ENCODE peak calls at places on chromosome 16, in nine cellular contexts. I is stimulated activated CD4-positive, alpha-beta T cell treated with anti-CD3 and anti-CD28 coated beads, Interleukin-12 subunit alpha, Interleukin-12 subunit beta, amount 100 ng/mL, for 4 hours; U is skeletal muscle cell; J is effector memory CD8-positive, alpha-beta T cell; O is GM23248; R is kidney tubule cell; V is activated naive CD4-positive, alpha-beta T cell treated with anti-CD3 and anti-CD28 coated beads, Interleukin-2, amount 50 U/mL, for 72 hours; Y is activated CD4-positive, CD25-positive, alpha-beta regulatory T cell treated with anti-CD3 and anti-CD28 coated beads, Interleukin-2, amount 50 U/mL, for 72 hours; S is neural crest cell. G is an unnamed sample.

GRCh38 chr16:72752004-72752695 is 295.8 kb downstream of the ZFHX3 start:
- DNase-seq in I (no peak), U (no peak), J (no peak), O (no peak), R (no peak), V (no peak), Y (no peak), S (no peak), G (no peak)

GRCh38 chr16:72637306-72637705 is 410.6 kb downstream of the ZFHX3 start:
- DNase-seq in I (no peak), U (peak), J (no peak), O (peak), R (peak), V (no peak), Y (no peak), S (no peak), G (peak)

GRCh38 chr16:17283022-17283421 is 187.7 kb downstream of the XYLT1 start:
- DNase-seq in I (no peak), U (no peak), J (no peak), O (no peak), R (no peak), V (no peak), Y (no peak), S (no peak), G (no peak)

GRCh38 chr16:17382514-17382913 is 88.2 kb downstream of the XYLT1 start:
- DNase-seq in I (no peak), U (no peak), J (no peak), O (no peak), R (no peak), V (no peak), Y (no peak), S (no peak), G (no peak)

GRCh38 chr16:67277999-67278772 is 1.1 kb upstream of the PLEKHG4 start:
- DNase-seq in I (no peak), U (peak), J (no peak), O (peak), R (peak), V (no peak), Y (peak), S (no peak), G (peak)

GRCh38 chr16:79339863-79340262 is 260.7 kb downstream of the MAF start:
- DNase-seq in I (no peak), U (no peak), J (no peak), O (no peak), R (no peak), V (no peak), Y (no peak), S (no peak), G (no peak)

GRCh38 chr16:3656491-3657468 is 2.3 kb downstream of the DNASE1 start:
- DNase-seq in I (peak), U (no peak), J (no peak), O (peak), R (peak), V (no peak), Y (no peak), S (no peak), G (no peak)

GRCh38 chr16:1351215-1351581 is 480 bp downstream of the TSR3 start:
- DNase-seq in I (no peak), U (no peak), J (no peak), O (peak), R (no peak), V (no peak), Y (no peak), S (no peak), G (no peak)

GRCh38 chr16:88747588-88748301 is 37.3 kb downstream of the PIEZO1 start:
- DNase-seq in I (no peak), U (no peak), J (no peak), O (no peak), R (peak), V (no peak), Y (no peak), S (no peak), G (no peak)

GRCh38 chr16:53510704-53511070 is 7.7 kb upstream of the AKTIP start:
- DNase-seq in I (no peak), U (no peak), J (no peak), O (no peak), R (no peak), V (no peak), Y (no peak), S (no peak), G (no peak)

GRCh38 chr16:47972246-47972985 is 183.4 kb downstream of the ABCC12 start:
- DNase-seq in I (no peak), U (no peak), J (no peak), O (no peak), R (no peak), V (no peak), Y (no peak), S (no peak), G (no peak)

GRCh38 chr16:77842468-77842867 is 54.1 kb downstream of the VAT1L start:
- DNase-seq in I (no peak), U (no peak), J (no peak), O (no peak), R (no peak), V (no peak), Y (no peak), S (no peak), G (no peak)

GRCh38 chr16:84357191-84357651 is 11.1 kb upstream of the ATP2C2 start:
- DNase-seq in I (no peak), U (no peak), J (no peak), O (peak), R (peak), V (peak), Y (no peak), S (no peak), G (no peak)

GRCh38 chr16:35752012-35752772 is 2292.8 kb downstream of the TP53TG3F start:
- DNase-seq in I (no peak), U (no peak), J (no peak), O (no peak), R (no peak), V (no peak), Y (no peak), S (no peak), G (no peak)

GRCh38 chr16:30018731-30019158 is 4.3 kb upstream of the C16orf92 start:
- DNase-seq in I (no peak), U (peak), J (no peak), O (no peak), R (peak), V (no peak), Y (no peak), S (no peak), G (no peak)

GRCh38 chr16:976389-976931 is 5.1 kb upstream of the SOX8 start:
- DNase-seq in I (peak), U (no peak), J (no peak), O (no peak), R (no peak), V (no peak), Y (no peak), S (no peak), G (no peak)

GRCh38 chr16:68190745-68191510 is 45.0 kb downstream of the ESRP2 start:
- DNase-seq in I (no peak), U (no peak), J (no peak), O (peak), R (no peak), V (no peak), Y (no peak), S (no peak), G (no peak)

GRCh38 chr16:81558444-81559175 is 114.0 kb downstream of the CMIP start:
- DNase-seq in I (no peak), U (no peak), J (no peak), O (no peak), R (peak), V (no peak), Y (no peak), S (no peak), G (no peak)

GRCh38 chr16:14194706-14195105 is 123.6 kb downstream of the MRTFB start:
- DNase-seq in I (no peak), U (no peak), J (no peak), O (no peak), R (no peak), V (no peak), Y (no peak), S (no peak), G (no peak)

GRCh38 chr16:69917739-69918138 is 33.4 kb upstream of the CLEC18A start:
- DNase-seq in I (no peak), U (peak), J (no peak), O (peak), R (peak), V (no peak), Y (no peak), S (no peak), G (peak)

GRCh38 chr16:495127-495748 is 32.3 kb upstream of the CAPN15 start:
- DNase-seq in I (peak), U (no peak), J (no peak), O (peak), R (peak), V (no peak), Y (no peak), S (no peak), G (no peak)

GRCh38 chr16:81128726-81129524 is 32.7 kb upstream of the GCSH start:
- DNase-seq in I (no peak), U (no peak), J (no peak), O (no peak), R (no peak), V (no peak), Y (no peak), S (no peak), G (no peak)

GRCh38 chr16:3175157-3176153 is 12.5 kb upstream of the OR1F1 start:
- DNase-seq in I (peak), U (no peak), J (no peak), O (no peak), R (peak), V (no peak), Y (no peak), S (peak), G (no peak)

GRCh38 chr16:20089246-20089965 is 15.7 kb upstream of the GPR139 start:
- DNase-seq in I (no peak), U (no peak), J (no peak), O (no peak), R (no peak), V (no peak), Y (no peak), S (no peak), G (no peak)

GRCh38 chr16:5885521-5885920 is 787.9 kb upstream of the EEF2KMT start:
- DNase-seq in I (no peak), U (no peak), J (no peak), O (no peak), R (peak), V (no peak), Y (no peak), S (no peak), G (no peak)

GRCh38 chr16:15518412-15519351 is 84.3 kb downstream of the BMERB1 start:
- DNase-seq in I (no peak), U (no peak), J (no peak), O (peak), R (peak), V (no peak), Y (no peak), S (no peak), G (no peak)

GRCh38 chr16:35192993-35193392 is 1733.6 kb downstream of the TP53TG3F start:
- DNase-seq in I (no peak), U (no peak), J (no peak), O (no peak), R (no peak), V (no peak), Y (no peak), S (no peak), G (no peak)

GRCh38 chr16:48099455-48099854 is 56.3 kb downstream of the ABCC12 start:
- DNase-seq in I (no peak), U (no peak), J (no peak), O (peak), R (no peak), V (no peak), Y (no peak), S (no peak), G (no peak)

GRCh38 chr16:87350031-87350430 is 32.8 kb upstream of the C16orf95 start:
- DNase-seq in I (no peak), U (no peak), J (no peak), O (no peak), R (no peak), V (no peak), Y (no peak), S (no peak), G (no peak)

GRCh38 chr16:149024-149675 is 3.3 kb upstream of the HBZ start:
- DNase-seq in I (no peak), U (no peak), J (no peak), O (peak), R (no peak), V (no peak), Y (no peak), S (no peak), G (no peak)

GRCh38 chr16:24152826-24153225 is 103.3 kb upstream of the CACNG3 start:
- DNase-seq in I (no peak), U (no peak), J (no peak), O (no peak), R (no peak), V (no peak), Y (no peak), S (no peak), G (no peak)

GRCh38 chr16:84360170-84360569 is 8.2 kb upstream of the ATP2C2 start:
- DNase-seq in I (no peak), U (no peak), J (no peak), O (no peak), R (peak), V (peak), Y (no peak), S (no peak), G (no peak)

GRCh38 chr16:88194397-88195020 is 188.2 kb upstream of the ZNF469 start:
- DNase-seq in I (no peak), U (no peak), J (no peak), O (peak), R (peak), V (peak), Y (no peak), S (no peak), G (no peak)

GRCh38 chr16:4935231-4935855 is 1.6 kb downstream of the PPL start:
- DNase-seq in I (no peak), U (peak), J (no peak), O (peak), R (no peak), V (no peak), Y (no peak), S (no peak), G (no peak)

GRCh38 chr16:19666451-19666850 is 51.6 kb downstream of the KNOP1 start:
- DNase-seq in I (no peak), U (no peak), J (no peak), O (no peak), R (no peak), V (no peak), Y (no peak), S (no peak), G (no peak)

GRCh38 chr16:30725465-30725792 is 22.8 kb upstream of the PHKG2 start:
- DNase-seq in I (no peak), U (no peak), J (no peak), O (no peak), R (no peak), V (no peak), Y (no peak), S (no peak), G (no peak)

GRCh38 chr16:66961065-66961744 is at the start of gene CES3:
- DNase-seq in I (peak), U (no peak), J (peak), O (peak), R (peak), V (no peak), Y (peak), S (peak), G (peak)